ENCODE peak calls at places on chromosomes 7 and 10, in five cellular contexts. K, Y, S, T and L are unnamed samples. For H3K4me1, the result is how much of the 10 kb centered on the place peaks cover.

GRCh38 chr7:33686001-33686591 is 219.2 kb upstream of the BMPER start:
- DNase-seq in K (no peak), S (no peak), Y (no peak), T (no peak), L (no peak)

GRCh38 chr7:57769958-57770357 is 320.0 kb downstream of the ZNF716 start:
- DNase-seq in T (no peak), Y (no peak), K (no peak), S (no peak), L (no peak)

GRCh38 chr10:96496281-96496925 is 17.3 kb downstream of the TLL2 start:
- DNase-seq in S (no peak), K (peak), T (no peak), Y (no peak), L (no peak)

GRCh38 chr7:46654546-46655443 is 733.7 kb upstream of the IGFBP3 start:
- DNase-seq in Y (no peak), K (peak), S (no peak), T (no peak), L (no peak)

GRCh38 chr7:103988468-103989199 is 824 bp downstream of the RELN start:
- DNase-seq in Y (no peak), S (no peak), K (no peak), T (no peak), L (no peak)

GRCh38 chr7:12670759-12671545 is 16.5 kb upstream of the ARL4A start:
- DNase-seq in S (no peak), K (peak), Y (no peak), T (no peak), L (no peak)

GRCh38 chr10:30055094-30055701 is 4.2 kb downstream of the JCAD start:
- DNase-seq in Y (no peak), K (peak), S (no peak), T (no peak), L (no peak)

GRCh38 chr10:33103980-33104379 is 145.9 kb upstream of the ITGB1 start:
- DNase-seq in T (no peak), Y (no peak), S (no peak), K (no peak), L (no peak)

GRCh38 chr10:49010295-49010694 is 70.7 kb upstream of the LRRC18 start:
- DNase-seq in T (no peak), S (peak), Y (no peak), K (no peak), L (no peak)

GRCh38 chr7:105198223-105198622 is 184.2 kb downstream of the KMT2E start:
- DNase-seq in Y (no peak), S (no peak), T (no peak), K (peak), L (no peak)

GRCh38 chr10:69810097-69810496 is 8.4 kb downstream of the COL13A1 start:
- DNase-seq in K (no peak), Y (no peak), S (no peak), T (no peak), L (no peak)

GRCh38 chr10:4941540-4942330 is 21.5 kb upstream of the AKR1C1 start:
- DNase-seq in T (peak), S (no peak), K (peak), Y (no peak), L (peak)

GRCh38 chr7:16028103-16028502 is 341.6 kb upstream of the MEOX2 start:
- DNase-seq in T (no peak), K (peak), Y (no peak), S (no peak), L (no peak)

GRCh38 chr7:22210355-22210754 is 146.6 kb downstream of the RAPGEF5 start:
- DNase-seq in Y (no peak), T (no peak), K (no peak), S (no peak), L (no peak)

GRCh38 chr7:137832382-137832781 is 14.4 kb downstream of the DGKI start:
- DNase-seq in Y (no peak), S (no peak), T (no peak), K (no peak), L (no peak)

GRCh38 chr7:90180649-90181048 is 26.4 kb downstream of the STEAP1 start:
- DNase-seq in Y (no peak), K (no peak), T (no peak), S (no peak), L (no peak)

GRCh38 chr7:135785065-135785464 is 36.5 kb upstream of the FAM180A start:
- DNase-seq in T (no peak), S (no peak), K (no peak), Y (no peak), L (no peak)

GRCh38 chr10:114703377-114704125 is 45.5 kb upstream of the ABLIM1 start:
- DNase-seq in Y (no peak), S (no peak), T (peak), K (peak), L (no peak)

GRCh38 chr10:122060250-122060649 is 71.3 kb downstream of the TACC2 start:
- DNase-seq in Y (no peak), K (peak), T (no peak), S (no peak), L (no peak)

GRCh38 chr10:101032637-101033201 is 1.7 kb downstream of the SFXN3 start:
- DNase-seq in T (peak), S (peak), Y (peak), K (peak), L (peak)

GRCh38 chr10:5147981-5148677 is 36.8 kb downstream of the AKR1C8 start:
- DNase-seq in T (peak), S (no peak), K (no peak), Y (no peak), L (no peak)

GRCh38 chr10:89153971-89154370 is 53.1 kb downstream of the CH25H start:
- DNase-seq in T (no peak), Y (no peak), K (no peak), S (no peak), L (no peak)

DNA sequence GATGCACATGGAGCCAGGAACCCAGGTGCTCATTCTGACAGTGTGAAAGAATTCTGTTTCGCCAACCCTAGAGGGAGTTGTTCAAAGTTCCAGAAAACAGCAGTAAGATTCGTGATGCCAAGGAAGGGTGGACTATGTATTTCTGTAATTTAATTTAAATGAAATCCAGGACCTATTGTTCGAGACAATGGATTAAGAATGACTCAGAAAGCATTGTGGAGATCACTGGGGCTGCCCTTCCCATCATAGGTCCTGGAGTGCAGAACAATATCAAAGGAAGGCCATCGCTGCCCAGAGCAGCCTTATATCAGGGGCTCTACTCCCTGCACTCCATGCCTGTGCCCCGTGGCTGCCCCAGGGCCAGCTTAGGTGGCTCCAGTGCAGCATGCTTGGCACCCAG is 32.1 kb upstream of the CALD1 start:
- DNase-seq in K (no peak), S (no peak), T (no peak), Y (no peak), L (no peak)
- H3K4me1 ChIP-seq in K (under half), S (under half), T (under half), Y (half or more), L (under half)

GRCh38 chr7:150374026-150374425 is 5.1 kb upstream of the ZNF775 start:
- DNase-seq in Y (no peak), T (no peak), K (no peak), S (no peak), L (no peak)

GRCh38 chr7:150371996-150372270 is 3.3 kb downstream of the REPIN1 start:
- DNase-seq in K (no peak), Y (no peak), S (no peak), T (no peak), L (no peak)

GRCh38 chr7:150373049-150373801 is 4.6 kb downstream of the REPIN1 start:
- DNase-seq in T (no peak), S (peak), Y (no peak), K (no peak), L (peak)

GRCh38 chr7:150371131-150371995 is 2.7 kb downstream of the REPIN1 start:
- DNase-seq in S (peak), Y (no peak), T (no peak), K (no peak), L (no peak)

GRCh38 chr7:150372271-150373048 is 3.8 kb downstream of the REPIN1 start:
- DNase-seq in K (no peak), S (peak), T (no peak), Y (no peak), L (no peak)
- H3K4me3 ChIP-seq in K (no peak), S (no peak), T (no peak), Y (no peak), L (no peak)

DNA sequence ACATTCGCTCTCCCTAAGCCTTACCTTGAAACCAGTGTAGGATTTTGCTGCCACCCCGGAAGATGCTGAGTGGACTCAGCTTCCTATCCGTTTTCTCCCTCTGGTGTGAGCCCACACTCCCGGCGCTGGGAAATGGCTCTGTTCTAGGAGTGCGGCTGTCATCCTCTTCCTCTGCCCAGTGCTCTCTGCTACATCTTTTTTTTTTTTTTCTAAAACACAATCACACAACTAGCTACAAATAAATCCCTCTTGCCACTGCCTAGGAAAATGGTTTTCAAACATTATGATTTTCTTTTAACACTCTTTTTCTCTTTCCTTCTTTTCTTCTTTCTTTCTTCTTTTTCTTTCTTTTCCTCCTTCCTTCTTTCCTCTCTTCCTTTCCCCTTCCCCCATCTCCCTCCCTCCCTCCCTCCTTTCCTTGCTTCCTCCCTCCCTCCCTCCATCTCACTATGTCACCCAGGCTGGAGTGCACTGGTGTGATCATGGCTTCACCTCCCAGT is 27.9 kb upstream of the NMT2 start:
- DNase-seq in K (no peak), T (no peak), S (peak), Y (no peak), L (no peak)
- H3K4me1 ChIP-seq in K (under half), T (under half), S (under half), Y (under half), L (under half)

GRCh38 chr10:7666253-7667023 is at the start of gene ITIH5:
- DNase-seq in Y (no peak), K (no peak), S (peak), T (no peak), L (no peak)
- H3K4me3 ChIP-seq in Y (peak), K (peak), S (peak), T (peak), L (peak)

GRCh38 chr10:1169186-1169885 is 113.2 kb downstream of the WDR37 start:
- DNase-seq in K (no peak), T (no peak), S (peak), Y (no peak), L (no peak)

GRCh38 chr10:1171182-1171581 is 115.0 kb downstream of the WDR37 start:
- DNase-seq in K (no peak), S (no peak), T (no peak), Y (no peak), L (no peak)

GRCh38 chr10:1171586-1171985 is 115.4 kb downstream of the WDR37 start:
- DNase-seq in T (no peak), K (no peak), S (no peak), Y (no peak), L (no peak)

GRCh38 chr10:1170867-1171180 is 114.6 kb downstream of the WDR37 start:
- DNase-seq in S (no peak), Y (no peak), K (no peak), T (no peak), L (no peak)

GRCh38 chr10:1169981-1170866 is 114.0 kb downstream of the WDR37 start:
- DNase-seq in T (no peak), Y (no peak), S (peak), K (no peak), L (no peak)
- H3K4me1 ChIP-seq in T (under half), Y (under half), S (under half), K (under half), L (under half)

GRCh38 chr7:27196287-27196739 is 3.6 kb downstream of the HOXA13 start:
- DNase-seq in T (peak), K (peak), S (peak), Y (peak), L (peak)
- H3K4me3 ChIP-seq in T (no peak), K (no peak), S (no peak), Y (no peak), L (no peak)

DNA sequence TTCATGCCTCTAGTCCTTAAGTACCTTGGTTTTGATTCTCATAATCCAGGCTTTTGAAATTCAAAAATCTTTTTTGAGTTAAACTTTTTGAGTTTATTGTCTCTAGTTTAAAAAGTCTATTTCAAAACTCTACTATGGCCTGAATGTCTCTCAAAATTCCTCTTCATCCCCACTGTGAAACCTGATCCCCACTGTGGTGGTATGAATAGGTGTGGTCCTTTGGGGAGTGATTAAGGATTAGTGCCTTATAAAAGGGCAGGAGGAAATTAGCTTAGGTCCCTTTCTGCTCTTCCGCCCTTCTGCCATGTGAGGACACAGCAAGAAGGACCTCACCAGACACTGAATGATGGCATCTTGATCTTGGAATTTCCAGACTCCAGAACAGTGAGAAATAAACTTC is 44.1 kb upstream of the JAZF1 start:
- DNase-seq in Y (no peak), T (no peak), K (no peak), S (no peak), L (no peak)
- H3K4me1 ChIP-seq in Y (under half), T (under half), K (under half), S (under half), L (under half)

DNA sequence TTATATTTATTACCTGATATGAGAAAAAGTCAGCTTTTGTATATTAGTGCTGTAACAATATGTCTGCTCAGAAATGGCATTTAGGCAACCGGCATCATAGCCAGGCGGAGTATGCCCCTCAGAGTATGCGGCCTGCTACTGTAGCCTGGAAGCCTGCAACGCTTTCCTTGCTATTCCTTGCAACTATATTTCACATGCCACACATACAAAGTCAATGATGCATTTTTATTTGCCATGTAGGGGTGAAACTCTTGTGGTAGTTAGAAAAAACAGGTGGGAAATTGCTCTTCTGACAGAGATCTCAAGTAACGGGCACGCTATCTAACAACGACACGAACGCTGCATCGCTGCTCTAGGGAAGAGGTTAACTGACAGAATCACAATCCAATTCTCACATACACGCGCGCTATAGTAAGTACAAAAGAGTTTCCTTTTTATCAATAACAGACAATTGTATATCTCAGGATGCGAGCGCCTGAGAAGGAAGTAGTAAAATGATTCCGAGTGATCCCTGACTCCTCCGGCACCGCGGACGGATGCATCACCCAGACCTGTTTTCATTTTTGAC is 5.9 kb downstream of the EBF3 start:
- DNase-seq in K (no peak), Y (no peak), T (no peak), S (no peak), L (no peak)
- H3K4me3 ChIP-seq in K (no peak), Y (peak), T (no peak), S (peak), L (peak)

GRCh38 chr7:101118856-101119255 is 8.0 kb upstream of the SERPINE1 start:
- DNase-seq in S (no peak), T (no peak), K (no peak), Y (no peak), L (no peak)
- H3K4me1 ChIP-seq in S (under half), T (half or more), K (under half), Y (half or more), L (under half)

DNA sequence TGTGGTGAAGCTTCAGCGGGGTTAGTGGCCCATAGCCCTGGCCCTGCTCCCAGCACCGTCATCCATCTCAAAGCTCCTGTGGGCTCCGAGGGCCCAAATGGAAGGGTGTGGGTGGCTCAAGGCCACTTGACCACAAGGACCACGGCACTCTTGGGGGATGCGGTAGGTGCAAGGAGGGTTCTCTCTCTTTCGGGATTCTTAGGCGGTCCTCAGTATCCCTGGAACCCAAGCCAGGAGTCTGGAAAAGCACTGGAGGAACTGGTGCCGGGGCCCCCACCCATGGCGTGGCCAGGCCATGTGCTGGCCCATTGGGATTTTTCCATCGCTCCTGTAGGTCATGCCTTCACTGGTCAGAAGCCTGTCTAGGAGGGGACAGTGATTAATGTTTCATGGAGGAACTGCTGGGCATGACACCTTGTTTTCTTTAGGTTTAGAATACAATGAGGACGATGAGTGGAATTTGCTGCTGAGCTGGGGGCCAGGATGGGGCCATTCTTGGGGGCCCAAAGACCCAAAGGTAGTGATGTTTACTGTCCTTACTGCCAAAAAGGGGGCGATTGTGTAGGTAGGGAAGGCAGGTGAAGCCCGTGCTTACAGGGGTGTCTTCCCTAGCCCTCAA is 16.7 kb downstream of the AQP1 start:
- DNase-seq in Y (no peak), T (no peak), K (no peak), S (peak), L (peak)
- H3K4me3 ChIP-seq in Y (no peak), T (no peak), K (no peak), S (no peak), L (no peak)